ENCODE peak calls at places on chromosomes 7 and 10, in eight cellular contexts. One of them, this sample, is unnamed.

GRCh38 chr7:73537051-73537450 is 15.0 kb upstream of the BAZ1B start:
- DNase-seq in dermis microvascular lymphatic vessel endothelial cell: no peak
- DNase-seq in HFFc6: no peak
- DNase-seq in NCI-H1417 treated with DMSO at 0.1 percent for 48 hours: no peak
- DNase-seq in iPS DF 19.7: no peak
- DNase-seq in globus pallidus: no peak
- DNase-seq in OCI-LY7: no peak
- DNase-seq in frontal cortex: no peak
- DNase-seq in this sample: no peak

GRCh38 chr7:42014625-42015412 is 222.2 kb downstream of the GLI3 start:
- DNase-seq in dermis microvascular lymphatic vessel endothelial cell: peak
- DNase-seq in HFFc6: no peak
- DNase-seq in NCI-H1417 treated with DMSO at 0.1 percent for 48 hours: no peak
- DNase-seq in iPS DF 19.7: peak
- DNase-seq in globus pallidus: no peak
- DNase-seq in OCI-LY7: peak
- DNase-seq in frontal cortex: no peak
- DNase-seq in this sample: no peak

GRCh38 chr7:139699640-139700504 is 77.9 kb downstream of the HIPK2 start:
- DNase-seq in dermis microvascular lymphatic vessel endothelial cell: no peak
- DNase-seq in HFFc6: no peak
- DNase-seq in NCI-H1417 treated with DMSO at 0.1 percent for 48 hours: no peak
- DNase-seq in iPS DF 19.7: no peak
- DNase-seq in globus pallidus: no peak
- DNase-seq in OCI-LY7: no peak
- DNase-seq in frontal cortex: no peak
- DNase-seq in this sample: no peak

GRCh38 chr7:120609136-120609753 is 248.7 kb downstream of the TSPAN12 start:
- DNase-seq in dermis microvascular lymphatic vessel endothelial cell: no peak
- DNase-seq in HFFc6: no peak
- DNase-seq in NCI-H1417 treated with DMSO at 0.1 percent for 48 hours: no peak
- DNase-seq in iPS DF 19.7: no peak
- DNase-seq in globus pallidus: no peak
- DNase-seq in OCI-LY7: no peak
- DNase-seq in frontal cortex: no peak
- DNase-seq in this sample: no peak

GRCh38 chr10:77965294-77965693 is 38.7 kb upstream of the DLG5 start:
- DNase-seq in dermis microvascular lymphatic vessel endothelial cell: no peak
- DNase-seq in HFFc6: peak
- DNase-seq in NCI-H1417 treated with DMSO at 0.1 percent for 48 hours: no peak
- DNase-seq in iPS DF 19.7: no peak
- DNase-seq in globus pallidus: no peak
- DNase-seq in OCI-LY7: no peak
- DNase-seq in frontal cortex: no peak
- DNase-seq in this sample: no peak

GRCh38 chr7:18541189-18541870 is 45.8 kb downstream of the HDAC9 start:
- DNase-seq in dermis microvascular lymphatic vessel endothelial cell: peak
- DNase-seq in HFFc6: peak
- DNase-seq in NCI-H1417 treated with DMSO at 0.1 percent for 48 hours: no peak
- DNase-seq in iPS DF 19.7: no peak
- DNase-seq in globus pallidus: peak
- DNase-seq in OCI-LY7: no peak
- DNase-seq in frontal cortex: no peak
- DNase-seq in this sample: peak

GRCh38 chr10:91328320-91328984 is 81.7 kb upstream of the HECTD2 start:
- DNase-seq in dermis microvascular lymphatic vessel endothelial cell: no peak
- DNase-seq in HFFc6: no peak
- DNase-seq in NCI-H1417 treated with DMSO at 0.1 percent for 48 hours: no peak
- DNase-seq in iPS DF 19.7: no peak
- DNase-seq in globus pallidus: no peak
- DNase-seq in OCI-LY7: no peak
- DNase-seq in frontal cortex: no peak
- DNase-seq in this sample: no peak

GRCh38 chr7:91941450-91941849 is 788 bp downstream of the AKAP9 start:
- DNase-seq in dermis microvascular lymphatic vessel endothelial cell: peak
- DNase-seq in HFFc6: peak
- DNase-seq in NCI-H1417 treated with DMSO at 0.1 percent for 48 hours: no peak
- DNase-seq in iPS DF 19.7: no peak
- DNase-seq in globus pallidus: peak
- DNase-seq in OCI-LY7: peak
- DNase-seq in frontal cortex: no peak
- DNase-seq in this sample: no peak

GRCh38 chr7:17022915-17023314 is 141.1 kb upstream of the AGR3 start:
- DNase-seq in dermis microvascular lymphatic vessel endothelial cell: no peak
- DNase-seq in HFFc6: peak
- DNase-seq in NCI-H1417 treated with DMSO at 0.1 percent for 48 hours: no peak
- DNase-seq in iPS DF 19.7: no peak
- DNase-seq in globus pallidus: no peak
- DNase-seq in OCI-LY7: no peak
- DNase-seq in frontal cortex: no peak
- DNase-seq in this sample: no peak

GRCh38 chr10:75001715-75002350 is 109.6 kb upstream of the SAMD8 start:
- DNase-seq in dermis microvascular lymphatic vessel endothelial cell: no peak
- DNase-seq in HFFc6: no peak
- DNase-seq in NCI-H1417 treated with DMSO at 0.1 percent for 48 hours: no peak
- DNase-seq in iPS DF 19.7: no peak
- DNase-seq in globus pallidus: no peak
- DNase-seq in OCI-LY7: no peak
- DNase-seq in frontal cortex: no peak
- DNase-seq in this sample: no peak

GRCh38 chr10:83492004-83492403 is 647.3 kb upstream of the GHITM start:
- DNase-seq in dermis microvascular lymphatic vessel endothelial cell: no peak
- DNase-seq in HFFc6: no peak
- DNase-seq in NCI-H1417 treated with DMSO at 0.1 percent for 48 hours: no peak
- DNase-seq in iPS DF 19.7: no peak
- DNase-seq in globus pallidus: no peak
- DNase-seq in OCI-LY7: no peak
- DNase-seq in frontal cortex: no peak
- DNase-seq in this sample: no peak

GRCh38 chr7:73758581-73759138 is 11.4 kb downstream of the CLDN3 start:
- DNase-seq in dermis microvascular lymphatic vessel endothelial cell: no peak
- DNase-seq in HFFc6: no peak
- DNase-seq in NCI-H1417 treated with DMSO at 0.1 percent for 48 hours: no peak
- DNase-seq in iPS DF 19.7: no peak
- DNase-seq in globus pallidus: no peak
- DNase-seq in OCI-LY7: no peak
- DNase-seq in frontal cortex: no peak
- DNase-seq in this sample: no peak

GRCh38 chr7:66905689-66906088 is 15.3 kb upstream of the TMEM248 start:
- DNase-seq in dermis microvascular lymphatic vessel endothelial cell: peak
- DNase-seq in HFFc6: no peak
- DNase-seq in NCI-H1417 treated with DMSO at 0.1 percent for 48 hours: no peak
- DNase-seq in iPS DF 19.7: no peak
- DNase-seq in globus pallidus: no peak
- DNase-seq in OCI-LY7: no peak
- DNase-seq in frontal cortex: no peak
- DNase-seq in this sample: no peak

GRCh38 chr7:1403844-1404404 is 55.3 kb downstream of the MICALL2 start:
- DNase-seq in dermis microvascular lymphatic vessel endothelial cell: peak
- DNase-seq in HFFc6: no peak
- DNase-seq in NCI-H1417 treated with DMSO at 0.1 percent for 48 hours: peak
- DNase-seq in iPS DF 19.7: no peak
- DNase-seq in globus pallidus: no peak
- DNase-seq in OCI-LY7: no peak
- DNase-seq in frontal cortex: no peak
- DNase-seq in this sample: no peak

GRCh38 chr10:57964371-57964770 is 303.3 kb downstream of the IPMK start:
- DNase-seq in dermis microvascular lymphatic vessel endothelial cell: no peak
- DNase-seq in HFFc6: peak
- DNase-seq in NCI-H1417 treated with DMSO at 0.1 percent for 48 hours: no peak
- DNase-seq in iPS DF 19.7: no peak
- DNase-seq in globus pallidus: peak
- DNase-seq in OCI-LY7: no peak
- DNase-seq in frontal cortex: no peak
- DNase-seq in this sample: no peak

GRCh38 chr7:6227294-6227846 is 45.1 kb downstream of the CYTH3 start:
- DNase-seq in dermis microvascular lymphatic vessel endothelial cell: no peak
- DNase-seq in HFFc6: peak
- DNase-seq in NCI-H1417 treated with DMSO at 0.1 percent for 48 hours: no peak
- DNase-seq in iPS DF 19.7: no peak
- DNase-seq in globus pallidus: no peak
- DNase-seq in OCI-LY7: no peak
- DNase-seq in frontal cortex: no peak
- DNase-seq in this sample: no peak

GRCh38 chr10:59678884-59679301 is 30.8 kb downstream of the SLC16A9 start:
- DNase-seq in dermis microvascular lymphatic vessel endothelial cell: peak
- DNase-seq in HFFc6: no peak
- DNase-seq in NCI-H1417 treated with DMSO at 0.1 percent for 48 hours: no peak
- DNase-seq in iPS DF 19.7: no peak
- DNase-seq in globus pallidus: no peak
- DNase-seq in OCI-LY7: no peak
- DNase-seq in frontal cortex: no peak
- DNase-seq in this sample: no peak

GRCh38 chr10:111677747-111678146 is 505.8 kb downstream of the GPAM start:
- DNase-seq in dermis microvascular lymphatic vessel endothelial cell: no peak
- DNase-seq in HFFc6: no peak
- DNase-seq in NCI-H1417 treated with DMSO at 0.1 percent for 48 hours: no peak
- DNase-seq in iPS DF 19.7: no peak
- DNase-seq in globus pallidus: peak
- DNase-seq in OCI-LY7: no peak
- DNase-seq in frontal cortex: no peak
- DNase-seq in this sample: no peak

GRCh38 chr7:44101966-44102845 is 1.9 kb upstream of the AEBP1 start:
- DNase-seq in dermis microvascular lymphatic vessel endothelial cell: no peak
- DNase-seq in HFFc6: peak
- DNase-seq in NCI-H1417 treated with DMSO at 0.1 percent for 48 hours: no peak
- DNase-seq in iPS DF 19.7: no peak
- DNase-seq in globus pallidus: no peak
- DNase-seq in OCI-LY7: no peak
- DNase-seq in frontal cortex: no peak
- DNase-seq in this sample: peak

This sample was measured in thoracic aorta.